ENCODE peak calls at places on chromosomes 5 and 9, in eight cellular contexts. One of them, this sample, is unnamed.

GRCh38 chr9:71826289-71826688 is 58.0 kb upstream of the CEMIP2 start:
- DNase-seq in cardiac fibroblast: no peak
- DNase-seq in fibroblast of the aortic adventitia: no peak
- DNase-seq in Right ventricle myocardium inferior: no peak
- DNase-seq in frontal cortex: no peak
- DNase-seq in NCI-H1092 treated with DMSO at 0.1 percent for 48 hours: no peak
- DNase-seq in iPS-NIHi11: no peak
- DNase-seq in GM23248: no peak
- DNase-seq in this sample: no peak

GRCh38 chr5:115317750-115318149 is 21.3 kb upstream of the CCDC112 start:
- DNase-seq in cardiac fibroblast: no peak
- DNase-seq in fibroblast of the aortic adventitia: no peak
- DNase-seq in Right ventricle myocardium inferior: no peak
- DNase-seq in frontal cortex: no peak
- DNase-seq in NCI-H1092 treated with DMSO at 0.1 percent for 48 hours: no peak
- DNase-seq in iPS-NIHi11: no peak
- DNase-seq in GM23248: no peak
- DNase-seq in this sample: no peak

GRCh38 chr5:83475540-83476469 is 4.3 kb downstream of the VCAN start:
- DNase-seq in cardiac fibroblast: peak
- DNase-seq in fibroblast of the aortic adventitia: peak
- DNase-seq in Right ventricle myocardium inferior: no peak
- DNase-seq in frontal cortex: no peak
- DNase-seq in NCI-H1092 treated with DMSO at 0.1 percent for 48 hours: no peak
- DNase-seq in iPS-NIHi11: no peak
- DNase-seq in GM23248: peak
- DNase-seq in this sample: no peak

GRCh38 chr5:54673523-54674225 is 156.1 kb downstream of the SNX18 start:
- DNase-seq in cardiac fibroblast: peak
- DNase-seq in fibroblast of the aortic adventitia: no peak
- DNase-seq in Right ventricle myocardium inferior: peak
- DNase-seq in frontal cortex: no peak
- DNase-seq in NCI-H1092 treated with DMSO at 0.1 percent for 48 hours: no peak
- DNase-seq in iPS-NIHi11: no peak
- DNase-seq in GM23248: no peak
- DNase-seq in this sample: no peak

GRCh38 chr9:77021289-77021927 is 2.0 kb downstream of the FOXB2 start:
- DNase-seq in cardiac fibroblast: peak
- DNase-seq in fibroblast of the aortic adventitia: peak
- DNase-seq in Right ventricle myocardium inferior: no peak
- DNase-seq in frontal cortex: peak
- DNase-seq in NCI-H1092 treated with DMSO at 0.1 percent for 48 hours: no peak
- DNase-seq in iPS-NIHi11: no peak
- DNase-seq in GM23248: no peak
- DNase-seq in this sample: no peak

GRCh38 chr9:94796687-94797086 is 70.2 kb downstream of the AOPEP start:
- DNase-seq in cardiac fibroblast: no peak
- DNase-seq in fibroblast of the aortic adventitia: no peak
- DNase-seq in Right ventricle myocardium inferior: no peak
- DNase-seq in frontal cortex: no peak
- DNase-seq in NCI-H1092 treated with DMSO at 0.1 percent for 48 hours: no peak
- DNase-seq in iPS-NIHi11: no peak
- DNase-seq in GM23248: no peak
- DNase-seq in this sample: no peak

GRCh38 chr5:65987982-65988381 is 61.6 kb downstream of the ERBIN start:
- DNase-seq in cardiac fibroblast: no peak
- DNase-seq in fibroblast of the aortic adventitia: no peak
- DNase-seq in Right ventricle myocardium inferior: no peak
- DNase-seq in frontal cortex: no peak
- DNase-seq in NCI-H1092 treated with DMSO at 0.1 percent for 48 hours: no peak
- DNase-seq in iPS-NIHi11: no peak
- DNase-seq in GM23248: no peak
- DNase-seq in this sample: no peak

GRCh38 chr9:91783876-91784672 is 166.0 kb downstream of the ROR2 start:
- DNase-seq in cardiac fibroblast: no peak
- DNase-seq in fibroblast of the aortic adventitia: no peak
- DNase-seq in Right ventricle myocardium inferior: no peak
- DNase-seq in frontal cortex: no peak
- DNase-seq in NCI-H1092 treated with DMSO at 0.1 percent for 48 hours: no peak
- DNase-seq in iPS-NIHi11: no peak
- DNase-seq in GM23248: no peak
- DNase-seq in this sample: no peak

GRCh38 chr5:86786955-86787354 is 169.2 kb downstream of the COX7C start:
- DNase-seq in cardiac fibroblast: no peak
- DNase-seq in fibroblast of the aortic adventitia: no peak
- DNase-seq in Right ventricle myocardium inferior: no peak
- DNase-seq in frontal cortex: no peak
- DNase-seq in NCI-H1092 treated with DMSO at 0.1 percent for 48 hours: no peak
- DNase-seq in iPS-NIHi11: no peak
- DNase-seq in GM23248: no peak
- DNase-seq in this sample: no peak

GRCh38 chr9:113520109-113520642 is 56.6 kb downstream of the RGS3 start:
- DNase-seq in cardiac fibroblast: peak
- DNase-seq in fibroblast of the aortic adventitia: no peak
- DNase-seq in Right ventricle myocardium inferior: peak
- DNase-seq in frontal cortex: no peak
- DNase-seq in NCI-H1092 treated with DMSO at 0.1 percent for 48 hours: no peak
- DNase-seq in iPS-NIHi11: no peak
- DNase-seq in GM23248: peak
- DNase-seq in this sample: peak

GRCh38 chr9:126033956-126034355 is 286.8 kb downstream of the PBX3 start:
- DNase-seq in cardiac fibroblast: no peak
- DNase-seq in fibroblast of the aortic adventitia: no peak
- DNase-seq in Right ventricle myocardium inferior: no peak
- DNase-seq in frontal cortex: no peak
- DNase-seq in NCI-H1092 treated with DMSO at 0.1 percent for 48 hours: no peak
- DNase-seq in iPS-NIHi11: no peak
- DNase-seq in GM23248: no peak
- DNase-seq in this sample: no peak

GRCh38 chr5:76807296-76807695 is 11.5 kb upstream of the F2RL1 start:
- DNase-seq in cardiac fibroblast: peak
- DNase-seq in fibroblast of the aortic adventitia: peak
- DNase-seq in Right ventricle myocardium inferior: no peak
- DNase-seq in frontal cortex: no peak
- DNase-seq in NCI-H1092 treated with DMSO at 0.1 percent for 48 hours: no peak
- DNase-seq in iPS-NIHi11: peak
- DNase-seq in GM23248: peak
- DNase-seq in this sample: no peak

GRCh38 chr5:135694016-135694415 is 115.2 kb upstream of the CXCL14 start:
- DNase-seq in cardiac fibroblast: no peak
- DNase-seq in fibroblast of the aortic adventitia: no peak
- DNase-seq in Right ventricle myocardium inferior: no peak
- DNase-seq in frontal cortex: no peak
- DNase-seq in NCI-H1092 treated with DMSO at 0.1 percent for 48 hours: no peak
- DNase-seq in iPS-NIHi11: no peak
- DNase-seq in GM23248: no peak
- DNase-seq in this sample: no peak

GRCh38 chr9:28270156-28270555 is 696.9 kb upstream of the C9orf72 start:
- DNase-seq in cardiac fibroblast: no peak
- DNase-seq in fibroblast of the aortic adventitia: no peak
- DNase-seq in Right ventricle myocardium inferior: no peak
- DNase-seq in frontal cortex: no peak
- DNase-seq in NCI-H1092 treated with DMSO at 0.1 percent for 48 hours: no peak
- DNase-seq in iPS-NIHi11: no peak
- DNase-seq in GM23248: no peak
- DNase-seq in this sample: no peak

GRCh38 chr9:136828474-136829140 is 13.7 kb upstream of the AJM1 start:
- DNase-seq in cardiac fibroblast: no peak
- DNase-seq in fibroblast of the aortic adventitia: no peak
- DNase-seq in Right ventricle myocardium inferior: peak
- DNase-seq in frontal cortex: no peak
- DNase-seq in NCI-H1092 treated with DMSO at 0.1 percent for 48 hours: no peak
- DNase-seq in iPS-NIHi11: no peak
- DNase-seq in GM23248: no peak
- DNase-seq in this sample: no peak

GRCh38 chr5:179261301-179262125 is 83.7 kb downstream of the ADAMTS2 start:
- DNase-seq in cardiac fibroblast: no peak
- DNase-seq in fibroblast of the aortic adventitia: no peak
- DNase-seq in Right ventricle myocardium inferior: no peak
- DNase-seq in frontal cortex: no peak
- DNase-seq in NCI-H1092 treated with DMSO at 0.1 percent for 48 hours: no peak
- DNase-seq in iPS-NIHi11: peak
- DNase-seq in GM23248: peak
- DNase-seq in this sample: no peak

GRCh38 chr5:172479034-172479783 is 24.9 kb upstream of the SH3PXD2B start:
- DNase-seq in cardiac fibroblast: peak
- DNase-seq in fibroblast of the aortic adventitia: peak
- DNase-seq in Right ventricle myocardium inferior: peak
- DNase-seq in frontal cortex: peak
- DNase-seq in NCI-H1092 treated with DMSO at 0.1 percent for 48 hours: peak
- DNase-seq in iPS-NIHi11: peak
- DNase-seq in GM23248: peak
- DNase-seq in this sample: peak

GRCh38 chr9:77731930-77732329 is 83.8 kb upstream of the GNA14 start:
- DNase-seq in cardiac fibroblast: peak
- DNase-seq in fibroblast of the aortic adventitia: no peak
- DNase-seq in Right ventricle myocardium inferior: no peak
- DNase-seq in frontal cortex: no peak
- DNase-seq in NCI-H1092 treated with DMSO at 0.1 percent for 48 hours: peak
- DNase-seq in iPS-NIHi11: no peak
- DNase-seq in GM23248: no peak
- DNase-seq in this sample: no peak

GRCh38 chr5:32217886-32218396 is 43.8 kb upstream of the GOLPH3 start:
- DNase-seq in cardiac fibroblast: peak
- DNase-seq in fibroblast of the aortic adventitia: peak
- DNase-seq in Right ventricle myocardium inferior: no peak
- DNase-seq in frontal cortex: no peak
- DNase-seq in NCI-H1092 treated with DMSO at 0.1 percent for 48 hours: no peak
- DNase-seq in iPS-NIHi11: no peak
- DNase-seq in GM23248: no peak
- DNase-seq in this sample: no peak

GRCh38 chr5:94849821-94850736 is 231.6 kb downstream of the SLF1 start:
- DNase-seq in cardiac fibroblast: peak
- DNase-seq in fibroblast of the aortic adventitia: peak
- DNase-seq in Right ventricle myocardium inferior: no peak
- DNase-seq in frontal cortex: peak
- DNase-seq in NCI-H1092 treated with DMSO at 0.1 percent for 48 hours: peak
- DNase-seq in iPS-NIHi11: peak
- DNase-seq in GM23248: peak
- DNase-seq in this sample: peak

GRCh38 chr5:159104058-159104651 is 4.4 kb upstream of the EBF1 start:
- DNase-seq in cardiac fibroblast: peak
- DNase-seq in fibroblast of the aortic adventitia: no peak
- DNase-seq in Right ventricle myocardium inferior: no peak
- DNase-seq in frontal cortex: no peak
- DNase-seq in NCI-H1092 treated with DMSO at 0.1 percent for 48 hours: no peak
- DNase-seq in iPS-NIHi11: no peak
- DNase-seq in GM23248: peak
- DNase-seq in this sample: no peak

GRCh38 chr5:7392401-7393024 is 3.4 kb upstream of the ADCY2 start:
- DNase-seq in cardiac fibroblast: peak
- DNase-seq in fibroblast of the aortic adventitia: peak
- DNase-seq in Right ventricle myocardium inferior: no peak
- DNase-seq in frontal cortex: peak
- DNase-seq in NCI-H1092 treated with DMSO at 0.1 percent for 48 hours: peak
- DNase-seq in iPS-NIHi11: peak
- DNase-seq in GM23248: peak
- DNase-seq in this sample: no peak

GRCh38 chr5:3019045-3019444 is 267.6 kb upstream of the IRX2 start:
- DNase-seq in cardiac fibroblast: no peak
- DNase-seq in fibroblast of the aortic adventitia: no peak
- DNase-seq in Right ventricle myocardium inferior: no peak
- DNase-seq in frontal cortex: no peak
- DNase-seq in NCI-H1092 treated with DMSO at 0.1 percent for 48 hours: no peak
- DNase-seq in iPS-NIHi11: no peak
- DNase-seq in GM23248: no peak
- DNase-seq in this sample: no peak

GRCh38 chr9:4062966-4063365 is 236.9 kb downstream of the GLIS3 start:
- DNase-seq in cardiac fibroblast: peak
- DNase-seq in fibroblast of the aortic adventitia: peak
- DNase-seq in Right ventricle myocardium inferior: no peak
- DNase-seq in frontal cortex: no peak
- DNase-seq in NCI-H1092 treated with DMSO at 0.1 percent for 48 hours: no peak
- DNase-seq in iPS-NIHi11: no peak
- DNase-seq in GM23248: peak
- DNase-seq in this sample: no peak

GRCh38 chr5:94218374-94218773 is 400.0 kb downstream of the KIAA0825 start:
- DNase-seq in cardiac fibroblast: peak
- DNase-seq in fibroblast of the aortic adventitia: peak
- DNase-seq in Right ventricle myocardium inferior: no peak
- DNase-seq in frontal cortex: no peak
- DNase-seq in NCI-H1092 treated with DMSO at 0.1 percent for 48 hours: no peak
- DNase-seq in iPS-NIHi11: no peak
- DNase-seq in GM23248: peak
- DNase-seq in this sample: no peak

GRCh38 chr9:121862973-121863372 is 211.5 kb downstream of the DAB2IP start:
- DNase-seq in cardiac fibroblast: no peak
- DNase-seq in fibroblast of the aortic adventitia: no peak
- DNase-seq in Right ventricle myocardium inferior: no peak
- DNase-seq in frontal cortex: no peak
- DNase-seq in NCI-H1092 treated with DMSO at 0.1 percent for 48 hours: no peak
- DNase-seq in iPS-NIHi11: no peak
- DNase-seq in GM23248: no peak
- DNase-seq in this sample: no peak

GRCh38 chr5:10233505-10233904 is 16.2 kb downstream of the ATPSCKMT start:
- DNase-seq in cardiac fibroblast: peak
- DNase-seq in fibroblast of the aortic adventitia: peak
- DNase-seq in Right ventricle myocardium inferior: no peak
- DNase-seq in frontal cortex: no peak
- DNase-seq in NCI-H1092 treated with DMSO at 0.1 percent for 48 hours: no peak
- DNase-seq in iPS-NIHi11: peak
- DNase-seq in GM23248: peak
- DNase-seq in this sample: no peak

GRCh38 chr9:91359734-91360470 is 1.8 kb downstream of the AUH start:
- DNase-seq in cardiac fibroblast: no peak
- DNase-seq in fibroblast of the aortic adventitia: peak
- DNase-seq in Right ventricle myocardium inferior: no peak
- DNase-seq in frontal cortex: no peak
- DNase-seq in NCI-H1092 treated with DMSO at 0.1 percent for 48 hours: no peak
- DNase-seq in iPS-NIHi11: no peak
- DNase-seq in GM23248: peak
- DNase-seq in this sample: no peak

GRCh38 chr9:123131993-123132392 is 98.5 kb downstream of the GPR21 start:
- DNase-seq in cardiac fibroblast: no peak
- DNase-seq in fibroblast of the aortic adventitia: peak
- DNase-seq in Right ventricle myocardium inferior: no peak
- DNase-seq in frontal cortex: no peak
- DNase-seq in NCI-H1092 treated with DMSO at 0.1 percent for 48 hours: no peak
- DNase-seq in iPS-NIHi11: no peak
- DNase-seq in GM23248: no peak
- DNase-seq in this sample: no peak

GRCh38 chr9:90331826-90332575 is 310.6 kb downstream of the DIRAS2 start:
- DNase-seq in cardiac fibroblast: peak
- DNase-seq in fibroblast of the aortic adventitia: peak
- DNase-seq in Right ventricle myocardium inferior: no peak
- DNase-seq in frontal cortex: no peak
- DNase-seq in NCI-H1092 treated with DMSO at 0.1 percent for 48 hours: no peak
- DNase-seq in iPS-NIHi11: no peak
- DNase-seq in GM23248: peak
- DNase-seq in this sample: no peak

GRCh38 chr5:109961755-109962154 is 272.0 kb downstream of the MAN2A1 start:
- DNase-seq in cardiac fibroblast: no peak
- DNase-seq in fibroblast of the aortic adventitia: no peak
- DNase-seq in Right ventricle myocardium inferior: no peak
- DNase-seq in frontal cortex: no peak
- DNase-seq in NCI-H1092 treated with DMSO at 0.1 percent for 48 hours: no peak
- DNase-seq in iPS-NIHi11: no peak
- DNase-seq in GM23248: no peak
- DNase-seq in this sample: no peak

GRCh38 chr9:130215341-130216119 is 43.3 kb downstream of the NCS1 start:
- DNase-seq in cardiac fibroblast: peak
- DNase-seq in fibroblast of the aortic adventitia: no peak
- DNase-seq in Right ventricle myocardium inferior: no peak
- DNase-seq in frontal cortex: no peak
- DNase-seq in NCI-H1092 treated with DMSO at 0.1 percent for 48 hours: no peak
- DNase-seq in iPS-NIHi11: no peak
- DNase-seq in GM23248: peak
- DNase-seq in this sample: no peak